ENCODE peak calls at places on chromosomes 2 and 18, in four cellular contexts. R, I, Y and G are unnamed samples.

GRCh38 chr2:156918410-156918809 is 339.1 kb upstream of the GALNT5 start:
- DNase-seq in I (no peak), Y (no peak), R (peak; percentile 8), G (no peak)

GRCh38 chr2:165794520-165794882 is 454 bp upstream of the GALNT3 start:
- DNase-seq in R (peak; percentile 51), Y (peak; percentile 13), I (peak; percentile 36), G (peak; percentile 21)

GRCh38 chr2:161332568-161332967 is 24.3 kb downstream of the PSMD14 start:
- DNase-seq in R (no peak), I (no peak), Y (no peak), G (no peak)

GRCh38 chr18:58176915-58177717 is 133.1 kb downstream of the NEDD4L start:
- DNase-seq in R (peak; percentile 92), I (peak; percentile 92), Y (no peak), G (no peak)

GRCh38 chr18:10122116-10122515 is 208.3 kb downstream of the VAPA start:
- DNase-seq in R (peak; percentile 86), Y (no peak), I (peak; percentile 79), G (no peak)

GRCh38 chr2:64359892-64360657 is 93.9 kb upstream of the LGALSL start:
- DNase-seq in R (peak; percentile 91), I (peak; percentile 95), Y (peak; percentile 91), G (no peak)

GRCh38 chr18:3305933-3306332 is 44.0 kb downstream of the MYL12B start:
- DNase-seq in I (peak; percentile 61), R (peak; percentile 74), Y (no peak), G (no peak)

GRCh38 chr2:217667545-217667944 is 335.2 kb downstream of the TNS1 start:
- DNase-seq in R (no peak), I (peak; percentile 22), Y (peak; percentile 30), G (no peak)

GRCh38 chr18:10936211-10937053 is 212.9 kb downstream of the PIEZO2 start:
- DNase-seq in R (peak; percentile 70), Y (no peak), I (no peak), G (no peak)

GRCh38 chr2:225889452-225889851 is 489.9 kb downstream of the NYAP2 start:
- DNase-seq in R (peak; percentile 79), I (peak; percentile 92), Y (no peak), G (no peak)

GRCh38 chr18:50796495-50796894 is 23.3 kb downstream of the MRO start:
- DNase-seq in I (no peak), R (no peak), Y (no peak), G (no peak)

GRCh38 chr2:240402566-240403295 is 32.7 kb upstream of the GPC1 start:
- DNase-seq in R (no peak), I (no peak), Y (no peak), G (no peak)

DNA sequence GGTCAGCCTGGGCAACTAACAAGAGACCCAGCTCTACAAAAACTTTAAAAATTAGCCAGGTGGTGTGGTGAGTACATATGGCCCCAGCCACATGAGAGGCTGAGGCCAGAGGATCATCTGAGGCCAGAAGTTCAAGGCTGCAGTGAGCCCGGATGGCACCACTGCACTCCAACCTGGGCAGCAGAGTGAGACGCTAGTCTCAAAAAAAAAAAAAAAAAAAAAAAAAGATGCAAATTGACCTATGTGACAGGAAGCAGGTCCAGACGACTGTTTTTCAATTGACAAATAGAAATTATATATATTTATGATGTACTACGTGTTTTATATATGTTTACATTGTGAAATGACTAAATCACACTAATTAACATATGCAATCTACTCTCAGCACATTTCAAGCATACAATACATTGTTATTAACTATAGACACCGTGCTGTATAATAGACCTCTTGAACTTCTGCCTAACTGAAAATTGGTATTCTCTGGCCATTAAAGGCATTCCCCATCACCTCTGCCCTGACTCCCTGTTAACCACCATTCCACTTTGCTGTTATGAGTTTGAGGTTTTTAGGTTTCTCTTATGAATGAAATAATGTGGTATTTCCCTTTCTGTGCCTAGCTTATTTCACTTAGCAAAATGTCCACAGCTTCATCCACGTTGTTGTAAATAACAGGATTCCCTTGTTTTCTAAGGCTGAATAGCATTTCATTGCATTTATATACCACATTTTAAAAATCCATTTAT is 32.4 kb upstream of the MGAT4A start:
- DNase-seq in R (no peak), Y (no peak), I (no peak), G (no peak)
- H3K27ac ChIP-seq in R (no peak overlapping the region), Y (no peak overlapping the region), I (no peak overlapping the region), G (no peak overlapping the region)

DNA sequence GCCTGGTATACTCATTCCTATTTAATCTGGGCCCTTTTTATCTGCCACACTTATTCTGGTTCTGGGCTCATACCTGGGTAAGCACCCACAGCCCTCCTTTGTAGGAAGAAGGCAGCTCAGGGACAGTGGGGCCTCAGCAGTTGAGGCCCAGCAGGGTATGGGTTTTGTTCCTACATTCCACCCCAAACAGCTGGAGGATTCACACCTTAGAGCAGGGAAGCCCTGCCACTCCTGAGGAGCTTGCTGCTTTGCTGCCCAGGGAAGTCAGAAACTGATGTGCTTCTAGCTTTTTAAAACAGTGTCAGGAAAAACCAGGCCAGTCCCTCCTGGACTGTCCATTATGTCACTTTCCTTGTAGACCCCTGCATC is 1.2 kb upstream of the LBX2 start:
- DNase-seq in I (no peak), R (no peak), Y (no peak), G (no peak)
- H3K4me1 ChIP-seq in I (peaks cover 11% of the 10 kb centered on the region), R (peaks cover 17% of the 10 kb centered on the region), Y (peaks cover 10% of the 10 kb centered on the region), G (peaks cover 37% of the 10 kb centered on the region)

DNA sequence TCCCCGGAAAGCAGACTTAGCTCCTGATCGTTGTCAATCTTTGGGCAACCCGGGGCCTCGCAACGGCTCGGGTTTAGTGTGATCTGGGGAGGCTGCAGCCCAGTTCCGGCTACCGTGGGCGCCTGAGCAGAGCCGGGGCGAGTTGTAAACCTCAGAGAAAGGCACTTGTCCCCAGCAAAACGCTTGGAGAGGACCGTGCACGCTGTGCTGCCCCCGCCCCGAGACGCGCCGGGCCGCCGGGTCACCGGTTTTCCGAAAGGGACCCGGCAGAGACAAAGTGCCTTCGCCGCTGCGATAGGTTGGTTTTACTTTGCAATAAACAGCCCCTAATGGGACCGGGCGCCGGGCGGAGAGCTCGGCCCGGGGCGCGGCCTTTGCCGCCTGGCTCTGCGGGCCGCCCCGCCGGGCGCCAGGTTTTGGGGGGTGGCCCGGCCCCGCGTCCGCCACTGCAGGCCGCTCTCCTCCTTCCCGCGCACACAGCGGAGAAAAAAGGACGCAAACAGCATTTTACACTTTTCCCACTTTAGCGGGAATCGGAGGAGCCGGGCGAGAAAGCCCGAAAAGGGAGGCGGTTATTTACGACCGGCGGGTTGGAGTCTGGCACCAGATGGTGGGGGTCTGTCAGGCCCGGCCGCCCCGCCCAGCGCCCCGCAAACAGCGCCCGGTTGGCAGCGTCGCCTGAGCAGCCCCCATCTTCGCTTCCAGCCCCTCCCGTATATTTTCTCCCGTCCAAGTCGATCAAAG is 136.0 kb downstream of the INSIG2 start:
- DNase-seq in I (peak; percentile 12), Y (no peak), R (peak; percentile 8), G (no peak)
- H3K27ac ChIP-seq in I (no peak overlapping the region), Y (no peak overlapping the region), R (no peak overlapping the region), G (no peak overlapping the region)

GRCh38 chr2:174059178-174059874 is 94.2 kb upstream of the SP3 start:
- DNase-seq in I (peak; percentile 88), Y (no peak), R (peak; percentile 35), G (no peak)

GRCh38 chr2:174063492-174064092 is 98.4 kb upstream of the SP3 start:
- DNase-seq in Y (no peak), R (peak; percentile 7), I (no peak), G (no peak)

GRCh38 chr2:174058022-174058421 is 92.8 kb upstream of the SP3 start:
- DNase-seq in Y (no peak), I (peak; percentile 49), R (no peak), G (no peak)

GRCh38 chr2:174062934-174063333 is 97.8 kb upstream of the SP3 start:
- DNase-seq in R (peak; percentile 35), Y (peak; percentile 42), I (peak; percentile 32), G (no peak)

GRCh38 chr2:174059875-174060226 is 94.7 kb upstream of the SP3 start:
- DNase-seq in R (no peak), Y (no peak), I (peak; percentile 35), G (no peak)
- H3K4me1 ChIP-seq in R (peaks cover 13% of the 10 kb centered on the region), Y (peaks cover 2% of the 10 kb centered on the region), I (peaks cover 2% of the 10 kb centered on the region), G (no peaks in the 10 kb centered on the region)

GRCh38 chr2:39667142-39667880 is 1.6 kb downstream of the TMEM178A start:
- DNase-seq in I (no peak), R (no peak), Y (no peak), G (no peak)

GRCh38 chr2:39664898-39665591 is 672 bp upstream of the TMEM178A start:
- DNase-seq in I (no peak), Y (no peak), R (no peak), G (no peak)

GRCh38 chr2:39664478-39664877 is 1.2 kb upstream of the TMEM178A start:
- DNase-seq in I (no peak), Y (no peak), R (no peak), G (no peak)

GRCh38 chr2:39666489-39667141 is 898 bp downstream of the TMEM178A start:
- DNase-seq in R (no peak), Y (no peak), I (no peak), G (no peak)

GRCh38 chr2:39665811-39666488 is at the start of gene TMEM178A:
- DNase-seq in Y (no peak), R (peak; percentile 10), I (no peak), G (no peak)
- H3K27ac ChIP-seq in Y (no peak within 1 kb of the TSS), R (no peak within 1 kb of the TSS), I (no peak within 1 kb of the TSS), G (no peak within 1 kb of the TSS)

GRCh38 chr2:73928995-73929394 is 2.3 kb downstream of the DGUOK start:
- DNase-seq in Y (no peak), R (no peak), I (no peak), G (no peak)
- H3K4me1 ChIP-seq in Y (peaks cover 8% of the 10 kb centered on the region), R (peaks cover 12% of the 10 kb centered on the region), I (peaks cover 6% of the 10 kb centered on the region), G (peaks cover 17% of the 10 kb centered on the region)